ENCODE peak calls at places on chromosomes 11 and 22, in four cellular contexts. One of them, this sample, is unnamed.

GRCh38 chr11:44568706-44569473 is 3.4 kb downstream of the CD82 start:
- DNase-seq in heart left ventricle: peak
- DNase-seq in AG09309: peak
- DNase-seq in fibroblast of the aortic adventitia: peak
- DNase-seq in this sample: peak

GRCh38 chr11:22690891-22691290 is 24.5 kb downstream of the GAS2 start:
- DNase-seq in heart left ventricle: no peak
- DNase-seq in AG09309: no peak
- DNase-seq in fibroblast of the aortic adventitia: no peak
- DNase-seq in this sample: no peak

GRCh38 chr22:29171721-29172120 is 34.0 kb upstream of the EMID1 start:
- DNase-seq in heart left ventricle: no peak
- DNase-seq in AG09309: no peak
- DNase-seq in fibroblast of the aortic adventitia: no peak
- DNase-seq in this sample: no peak

GRCh38 chr22:28260619-28261018 is 341.6 kb upstream of the PITPNB start:
- DNase-seq in heart left ventricle: no peak
- DNase-seq in AG09309: no peak
- DNase-seq in fibroblast of the aortic adventitia: no peak
- DNase-seq in this sample: no peak

GRCh38 chr22:32024791-32025190 is 18.3 kb upstream of the SLC5A1 start:
- DNase-seq in heart left ventricle: no peak
- DNase-seq in AG09309: no peak
- DNase-seq in fibroblast of the aortic adventitia: no peak
- DNase-seq in this sample: no peak

GRCh38 chr11:78654071-78654470 is 79.4 kb upstream of the NARS2 start:
- DNase-seq in heart left ventricle: no peak
- DNase-seq in AG09309: no peak
- DNase-seq in fibroblast of the aortic adventitia: no peak
- DNase-seq in this sample: no peak

GRCh38 chr11:43579171-43579918 is 101.2 kb upstream of the HSD17B12 start:
- DNase-seq in heart left ventricle: no peak
- DNase-seq in AG09309: no peak
- DNase-seq in fibroblast of the aortic adventitia: peak
- DNase-seq in this sample: no peak

GRCh38 chr11:127844843-127845242 is 742.5 kb downstream of the ETS1 start:
- DNase-seq in heart left ventricle: no peak
- DNase-seq in AG09309: no peak
- DNase-seq in fibroblast of the aortic adventitia: no peak
- DNase-seq in this sample: no peak

GRCh38 chr11:103433380-103433779 is 324.2 kb downstream of the DYNC2H1 start:
- DNase-seq in heart left ventricle: no peak
- DNase-seq in AG09309: peak
- DNase-seq in fibroblast of the aortic adventitia: peak
- DNase-seq in this sample: peak

GRCh38 chr11:108568183-108568858 is 25.2 kb downstream of the EXPH5 start:
- DNase-seq in heart left ventricle: peak
- DNase-seq in AG09309: no peak
- DNase-seq in fibroblast of the aortic adventitia: no peak
- DNase-seq in this sample: peak

GRCh38 chr11:110432713-110433392 is 3.1 kb downstream of the FDX1 start:
- DNase-seq in heart left ventricle: no peak
- DNase-seq in AG09309: no peak
- DNase-seq in fibroblast of the aortic adventitia: peak
- DNase-seq in this sample: peak

GRCh38 chr22:37354271-37355069 is 72.2 kb downstream of the CYTH4 start:
- DNase-seq in heart left ventricle: no peak
- DNase-seq in AG09309: no peak
- DNase-seq in fibroblast of the aortic adventitia: no peak
- DNase-seq in this sample: no peak

GRCh38 chr11:104713366-104713765 is 184.9 kb downstream of the CASP12 start:
- DNase-seq in heart left ventricle: no peak
- DNase-seq in AG09309: no peak
- DNase-seq in fibroblast of the aortic adventitia: no peak
- DNase-seq in this sample: peak

GRCh38 chr11:117199916-117200812 is 994 bp downstream of the TAGLN start:
- DNase-seq in heart left ventricle: no peak
- DNase-seq in AG09309: no peak
- DNase-seq in fibroblast of the aortic adventitia: no peak
- DNase-seq in this sample: no peak

GRCh38 chr11:122981388-122982264 is at the start of gene BSX:
- DNase-seq in heart left ventricle: peak
- DNase-seq in AG09309: no peak
- DNase-seq in fibroblast of the aortic adventitia: peak
- DNase-seq in this sample: peak

GRCh38 chr22:44386386-44387035 is 73.8 kb upstream of the SHISAL1 start:
- DNase-seq in heart left ventricle: no peak
- DNase-seq in AG09309: no peak
- DNase-seq in fibroblast of the aortic adventitia: no peak
- DNase-seq in this sample: no peak

GRCh38 chr11:72224587-72225410 is at the start of gene INPPL1:
- DNase-seq in heart left ventricle: peak
- DNase-seq in AG09309: no peak
- DNase-seq in fibroblast of the aortic adventitia: no peak
- DNase-seq in this sample: no peak

GRCh38 chr11:122804796-122805195 is 33.5 kb upstream of the CRTAM start:
- DNase-seq in heart left ventricle: no peak
- DNase-seq in AG09309: no peak
- DNase-seq in fibroblast of the aortic adventitia: no peak
- DNase-seq in this sample: no peak

GRCh38 chr22:44684506-44685383 is 17.3 kb upstream of the PRR5 start:
- DNase-seq in heart left ventricle: peak
- DNase-seq in AG09309: peak
- DNase-seq in fibroblast of the aortic adventitia: peak
- DNase-seq in this sample: peak

GRCh38 chr22:49010086-49010863 is 817.4 kb downstream of the BRD1 start:
- DNase-seq in heart left ventricle: no peak
- DNase-seq in AG09309: no peak
- DNase-seq in fibroblast of the aortic adventitia: no peak
- DNase-seq in this sample: no peak

GRCh38 chr11:14519692-14520085 is 497 bp downstream of the PSMA1 start:
- DNase-seq in heart left ventricle: no peak
- DNase-seq in AG09309: no peak
- DNase-seq in fibroblast of the aortic adventitia: no peak
- DNase-seq in this sample: no peak

GRCh38 chr11:67265633-67266423 is 445 bp upstream of the GRK2 start:
- DNase-seq in heart left ventricle: peak
- DNase-seq in AG09309: no peak
- DNase-seq in fibroblast of the aortic adventitia: peak
- DNase-seq in this sample: peak

DNA sequence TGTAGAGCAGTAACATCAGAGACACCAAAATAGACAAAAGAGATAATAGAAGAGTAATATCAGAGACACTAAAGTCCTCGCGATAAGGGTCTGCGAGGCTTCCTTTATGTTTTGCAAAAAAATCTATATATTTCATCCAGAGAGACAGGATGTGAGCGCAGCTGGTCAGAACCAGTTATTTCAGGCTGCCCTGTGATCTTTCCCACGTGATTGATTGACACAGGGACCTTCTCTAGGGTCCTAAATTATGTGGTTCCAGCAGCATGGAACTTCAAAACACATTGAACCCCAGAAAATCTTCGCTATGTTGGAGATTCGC is 118.0 kb downstream of the KCNQ1 start:
- DNase-seq in heart left ventricle: no peak
- DNase-seq in AG09309: no peak
- DNase-seq in fibroblast of the aortic adventitia: no peak
- DNase-seq in this sample: no peak
- TF ChIP-seq CTCF in heart left ventricle: no peak
- TF ChIP-seq CTCF in AG09309: no peak
- TF ChIP-seq CTCF in fibroblast of the aortic adventitia: no peak
- TF ChIP-seq CTCF in this sample: no peak

GRCh38 chr11:133918606-133919260 is 38.0 kb downstream of the IGSF9B start:
- DNase-seq in heart left ventricle: no peak
- DNase-seq in AG09309: no peak
- DNase-seq in fibroblast of the aortic adventitia: no peak
- DNase-seq in this sample: no peak
- H3K4me3 ChIP-seq in heart left ventricle: no peak
- H3K4me3 ChIP-seq in AG09309: no peak
- H3K4me3 ChIP-seq in fibroblast of the aortic adventitia: no peak
- H3K4me3 ChIP-seq in this sample: no peak

GRCh38 chr11:48013269-48013901 is 33.0 kb downstream of the PTPRJ start:
- DNase-seq in heart left ventricle: no peak
- DNase-seq in AG09309: no peak
- DNase-seq in fibroblast of the aortic adventitia: no peak
- DNase-seq in this sample: peak

GRCh38 chr11:48007677-48008076 is 27.3 kb downstream of the PTPRJ start:
- DNase-seq in heart left ventricle: no peak
- DNase-seq in AG09309: no peak
- DNase-seq in fibroblast of the aortic adventitia: no peak
- DNase-seq in this sample: no peak

GRCh38 chr11:48014917-48015316 is 34.6 kb downstream of the PTPRJ start:
- DNase-seq in heart left ventricle: no peak
- DNase-seq in AG09309: no peak
- DNase-seq in fibroblast of the aortic adventitia: no peak
- DNase-seq in this sample: no peak

GRCh38 chr11:48012051-48012391 is 31.7 kb downstream of the PTPRJ start:
- DNase-seq in heart left ventricle: no peak
- DNase-seq in AG09309: no peak
- DNase-seq in fibroblast of the aortic adventitia: no peak
- DNase-seq in this sample: no peak

DNA sequence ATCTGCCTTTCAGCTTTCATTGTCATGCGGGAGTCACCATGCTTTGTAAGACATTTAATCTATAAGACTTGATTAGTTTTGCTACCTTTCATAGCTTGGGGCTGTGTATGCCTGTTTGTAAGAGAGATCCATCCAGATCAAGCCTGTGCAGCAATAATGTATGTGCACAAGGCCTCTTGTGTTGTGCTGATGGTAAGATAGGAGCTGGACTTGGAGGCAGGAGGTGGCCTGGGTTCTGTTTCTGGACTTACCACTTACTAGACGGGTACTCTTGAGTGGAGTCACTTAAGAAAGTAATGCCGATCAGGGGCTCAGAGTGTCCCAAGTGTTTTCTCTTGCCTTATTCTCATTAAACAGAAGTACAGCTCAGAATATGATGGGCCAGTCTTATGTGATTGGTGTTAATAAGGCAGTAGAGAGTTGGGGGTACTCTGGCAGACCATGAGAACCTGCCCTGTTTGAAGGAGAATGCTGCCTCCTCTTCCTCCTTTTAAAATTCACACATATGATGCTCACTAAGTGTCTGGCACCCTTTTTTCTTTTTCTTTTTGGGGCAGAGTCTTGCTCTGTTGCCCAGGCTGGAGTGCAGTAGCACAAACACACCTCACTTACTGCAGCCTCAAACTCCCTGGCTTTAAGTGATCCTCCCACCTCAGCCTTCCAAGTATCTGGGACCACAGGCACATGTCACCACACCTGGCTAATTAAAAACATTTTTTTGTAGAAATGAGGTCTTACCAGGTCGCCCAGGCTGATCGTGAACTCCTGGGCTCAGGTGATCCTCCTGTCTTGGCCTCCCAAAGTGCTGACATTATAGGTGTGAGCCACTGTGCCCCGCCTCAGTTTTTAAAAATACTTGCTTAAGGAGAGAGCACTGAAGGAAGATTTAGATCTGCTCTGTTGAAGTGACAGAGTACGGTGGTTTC is 31.0 kb downstream of the PTPRJ start:
- DNase-seq in heart left ventricle: no peak
- DNase-seq in AG09309: no peak
- DNase-seq in fibroblast of the aortic adventitia: no peak
- DNase-seq in this sample: no peak
- TF ChIP-seq CTCF in heart left ventricle: no peak
- TF ChIP-seq CTCF in AG09309: no peak
- TF ChIP-seq CTCF in fibroblast of the aortic adventitia: no peak
- TF ChIP-seq CTCF in this sample: no peak

GRCh38 chr22:41238570-41239442 is 1.9 kb downstream of the CHADL start:
- DNase-seq in heart left ventricle: no peak
- DNase-seq in AG09309: no peak
- DNase-seq in fibroblast of the aortic adventitia: no peak
- DNase-seq in this sample: no peak
- H3K4me3 ChIP-seq in heart left ventricle: no peak
- H3K4me3 ChIP-seq in AG09309: no peak
- H3K4me3 ChIP-seq in fibroblast of the aortic adventitia: no peak
- H3K4me3 ChIP-seq in this sample: no peak

This sample was measured in AG10803.